ENCODE peak calls at places on chromosome 20, in seven cellular contexts. W is LoVo; A is fibroblast of the aortic adventitia; O is stimulated activated CD4-positive, alpha-beta T cell treated with anti-CD3 and anti-CD28 coated beads, Interleukin-15, amount 100 ng/mL, for 24 hours; Y is pulmonary artery endothelial cell; N is ecto neural progenitor cell; E is stimulated activated CD8-positive, alpha-beta memory T cell treated with anti-CD3 and anti-CD28 coated beads, Interleukin-4, amount 100 ng/mL, for 4 hours. H is an unnamed sample.

GRCh38 chr20:11581271-11581670 is 336.4 kb upstream of the BTBD3 start:
- DNase-seq in E (no peak), Y (no peak), W (no peak), A (no peak), N (no peak), O (no peak), H (no peak)

GRCh38 chr20:40689100-40689942 is at the start of gene MAFB:
- DNase-seq in O (peak), E (no peak), N (peak), A (peak), Y (peak), W (peak), H (no peak)

GRCh38 chr20:35306931-35307517 is 14.8 kb upstream of the FAM83C start:
- DNase-seq in W (peak), O (peak), N (peak), E (no peak), Y (peak), A (peak), H (peak)

GRCh38 chr20:19095762-19096161 is 116.7 kb upstream of the SLC24A3 start:
- DNase-seq in A (no peak), Y (no peak), W (no peak), O (no peak), E (no peak), N (no peak), H (no peak)

GRCh38 chr20:62887860-62888239 is 26.2 kb upstream of the TCFL5 start:
- DNase-seq in Y (no peak), E (no peak), N (no peak), O (no peak), A (no peak), W (no peak), H (no peak)

GRCh38 chr20:20364747-20365558 is 3.0 kb upstream of the INSM1 start:
- DNase-seq in Y (no peak), W (no peak), E (no peak), N (no peak), A (no peak), O (peak), H (no peak)

GRCh38 chr20:47396762-47397476 is 40.4 kb upstream of the ZMYND8 start:
- DNase-seq in N (no peak), W (no peak), E (no peak), A (peak), O (no peak), Y (no peak), H (no peak)

GRCh38 chr20:19908586-19908985 is 108.6 kb upstream of the NAA20 start:
- DNase-seq in E (no peak), A (no peak), N (no peak), W (no peak), O (no peak), Y (no peak), H (no peak)

GRCh38 chr20:58891686-58892125 is 39.2 kb downstream of the GNAS start:
- DNase-seq in A (peak), Y (no peak), N (peak), O (peak), E (no peak), W (peak), H (peak)

GRCh38 chr20:62022575-62023139 is 43.0 kb downstream of the TAF4 start:
- DNase-seq in A (no peak), N (no peak), O (no peak), W (no peak), E (no peak), Y (no peak), H (no peak)

GRCh38 chr20:44495802-44496481 is 20.3 kb downstream of the TTPAL start:
- DNase-seq in O (peak), N (no peak), E (no peak), Y (no peak), W (peak), A (peak), H (peak)

GRCh38 chr20:41249781-41250281 is 67.7 kb downstream of the ZHX3 start:
- DNase-seq in N (peak), O (no peak), E (no peak), A (peak), W (no peak), Y (no peak), H (no peak)